ENCODE peak calls at places on chromosomes 7 and 10, in six cellular contexts. O is HCT116, L is Karpas-422, S is MM.1S, E is SK-N-SH, D is PC-3. T is an unnamed sample. For H3K9me2, the result is how much of the 10 kb centered on the place peaks cover.

GRCh38 chr10:97714401-97715258 is 1.1 kb downstream of the MARVELD1 start:
- DNase-seq in S (no peak), L (no peak), D (peak), O (no peak), E (peak), T (peak)

GRCh38 chr10:50325449-50326188 is 74.3 kb upstream of the ASAH2 start:
- DNase-seq in L (no peak), E (no peak), D (peak), O (peak), S (peak), T (peak)

GRCh38 chr10:88117227-88117626 is 253.8 kb downstream of the PTEN start:
- DNase-seq in D (no peak), O (no peak), L (peak), E (no peak), S (no peak), T (peak)

GRCh38 chr7:121752706-121753105 is 120.3 kb upstream of the PTPRZ1 start:
- DNase-seq in D (peak), O (peak), S (peak), E (peak), L (peak), T (peak)

GRCh38 chr10:22437620-22438588 is 92.6 kb downstream of the SPAG6 start:
- DNase-seq in D (peak), O (no peak), E (peak), L (no peak), S (peak), T (peak)

GRCh38 chr7:80934286-80934685 is 15.4 kb upstream of the SEMA3C start:
- DNase-seq in E (no peak), L (no peak), O (no peak), S (no peak), D (peak), T (peak)

GRCh38 chr10:21514808-21515580 is 10.5 kb downstream of the SKIDA1 start:
- DNase-seq in L (no peak), O (no peak), D (no peak), E (no peak), S (no peak), T (no peak)

GRCh38 chr7:25852995-25853713 is 298.8 kb upstream of the NFE2L3 start:
- DNase-seq in L (no peak), E (no peak), S (no peak), O (no peak), D (no peak), T (peak)

GRCh38 chr7:115747174-115747573 is 283.4 kb downstream of the TFEC start:
- DNase-seq in O (no peak), S (peak), L (no peak), D (no peak), E (no peak), T (no peak)

GRCh38 chr7:106127984-106128780 is 16.1 kb upstream of the SYPL1 start:
- DNase-seq in L (no peak), O (no peak), E (no peak), D (no peak), S (no peak), T (peak)

GRCh38 chr7:74334026-74334425 is 44.8 kb downstream of the CLIP2 start:
- DNase-seq in L (no peak), E (peak), O (no peak), D (peak), S (no peak), T (peak)

GRCh38 chr10:34638405-34639054 is 176.6 kb downstream of the PARD3 start:
- DNase-seq in O (peak), E (peak), S (peak), D (peak), L (peak), T (peak)

GRCh38 chr10:2214805-2215204 is 477.5 kb upstream of the ADARB2 start:
- DNase-seq in L (no peak), O (no peak), E (no peak), S (no peak), D (no peak), T (no peak)

GRCh38 chr7:93031795-93032194 is 86.0 kb downstream of the SAMD9 start:
- DNase-seq in O (no peak), D (no peak), L (no peak), E (no peak), S (no peak), T (no peak)

GRCh38 chr10:124416733-124417132 is 2.0 kb downstream of the OAT start:
- DNase-seq in E (no peak), S (no peak), D (peak), O (no peak), L (no peak), T (peak)

GRCh38 chr7:87876759-87877234 is 504 bp downstream of the DBF4 start:
- DNase-seq in D (peak), E (peak), L (peak), S (peak), O (no peak), T (peak)

GRCh38 chr7:133352430-133352829 is 99.6 kb downstream of the EXOC4 start:
- DNase-seq in L (no peak), O (no peak), E (no peak), D (no peak), S (no peak), T (no peak)

GRCh38 chr7:156577645-156578577 is 62.7 kb upstream of the RNF32 start:
- DNase-seq in E (no peak), L (no peak), O (no peak), D (no peak), S (no peak), T (no peak)

GRCh38 chr7:157977306-157977705 is 610.3 kb downstream of the PTPRN2 start:
- DNase-seq in L (no peak), D (no peak), E (no peak), S (no peak), O (no peak), T (no peak)

GRCh38 chr7:156907656-156908055 is 14.7 kb upstream of the LMBR1 start:
- DNase-seq in D (no peak), L (no peak), O (no peak), S (no peak), E (no peak), T (peak)

GRCh38 chr7:89623018-89623672 is 531.1 kb upstream of the STEAP1 start:
- DNase-seq in D (peak), S (peak), E (peak), L (peak), O (peak), T (peak)

GRCh38 chr7:8714791-8715190 is 281.4 kb downstream of the NXPH1 start:
- DNase-seq in S (no peak), O (no peak), D (no peak), E (no peak), L (no peak), T (no peak)

GRCh38 chr10:34723746-34724145 is 91.3 kb downstream of the PARD3 start:
- DNase-seq in E (peak), S (peak), L (peak), D (peak), O (no peak), T (peak)

GRCh38 chr10:73886085-73886529 is 11.8 kb upstream of the CAMK2G start:
- DNase-seq in O (no peak), L (peak), S (peak), D (peak), E (peak), T (peak)

GRCh38 chr10:110504111-110504735 is 6.5 kb downstream of the DUSP5 start:
- DNase-seq in S (peak), L (no peak), D (no peak), O (no peak), E (no peak), T (peak)

GRCh38 chr7:124429923-124430322 is 335.7 kb downstream of the GPR37 start:
- DNase-seq in E (no peak), O (no peak), S (no peak), D (no peak), L (no peak), T (no peak)

GRCh38 chr7:37031571-37032257 is 307.4 kb upstream of the AOAH start:
- DNase-seq in E (no peak), S (no peak), O (peak), D (peak), L (no peak), T (peak)

GRCh38 chr7:123727071-123727837 is 21.5 kb downstream of the WASL start:
- DNase-seq in E (no peak), O (no peak), D (peak), S (no peak), L (no peak), T (peak)

GRCh38 chr10:132321726-132322125 is 10.3 kb upstream of the LRRC27 start:
- DNase-seq in E (no peak), S (no peak), D (no peak), O (no peak), L (no peak), T (no peak)

GRCh38 chr10:3525832-3526449 is 259.1 kb downstream of the KLF6 start:
- DNase-seq in L (no peak), S (no peak), O (peak), E (no peak), D (peak), T (peak)

GRCh38 chr7:68537228-68538071 is 1060.8 kb upstream of the AUTS2 start:
- DNase-seq in D (no peak), L (no peak), O (no peak), E (no peak), S (no peak), T (no peak)

GRCh38 chr10:95332666-95333249 is 42.0 kb upstream of the PDLIM1 start:
- DNase-seq in D (no peak), L (no peak), E (no peak), S (no peak), O (no peak), T (no peak)

GRCh38 chr10:68133553-68133952 is 24.3 kb downstream of the MYPN start:
- DNase-seq in S (no peak), E (no peak), L (no peak), D (peak), O (no peak), T (no peak)
- H3K9ac ChIP-seq in S (no peak), E (no peak), L (no peak), D (no peak), O (no peak), T (no peak)

DNA sequence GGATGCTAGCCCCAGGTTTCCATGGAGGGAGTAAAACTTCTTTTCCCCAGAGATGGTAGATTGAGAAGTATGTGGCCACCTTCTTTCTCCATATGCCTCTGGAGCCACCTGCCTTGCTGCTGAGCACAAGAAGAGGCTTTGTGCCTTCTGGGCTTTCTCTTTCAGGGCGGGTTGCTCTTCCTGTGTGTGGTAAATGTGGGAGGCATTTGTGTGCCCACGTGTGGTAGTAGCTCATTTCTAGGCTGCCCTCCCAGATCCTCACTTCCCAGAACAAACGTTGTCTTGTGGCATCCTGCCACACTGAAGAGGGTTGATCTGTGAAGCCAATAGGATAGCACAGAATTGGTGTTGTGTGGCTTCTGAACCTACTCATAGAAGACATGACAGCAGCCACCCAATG is 342.0 kb upstream of the PODXL start:
- DNase-seq in D (peak), E (no peak), O (no peak), L (no peak), S (no peak), T (peak)
- H3K9me2 ChIP-seq in D (under half), E (under half), O (under half), L (under half), S (under half), T (under half)

DNA sequence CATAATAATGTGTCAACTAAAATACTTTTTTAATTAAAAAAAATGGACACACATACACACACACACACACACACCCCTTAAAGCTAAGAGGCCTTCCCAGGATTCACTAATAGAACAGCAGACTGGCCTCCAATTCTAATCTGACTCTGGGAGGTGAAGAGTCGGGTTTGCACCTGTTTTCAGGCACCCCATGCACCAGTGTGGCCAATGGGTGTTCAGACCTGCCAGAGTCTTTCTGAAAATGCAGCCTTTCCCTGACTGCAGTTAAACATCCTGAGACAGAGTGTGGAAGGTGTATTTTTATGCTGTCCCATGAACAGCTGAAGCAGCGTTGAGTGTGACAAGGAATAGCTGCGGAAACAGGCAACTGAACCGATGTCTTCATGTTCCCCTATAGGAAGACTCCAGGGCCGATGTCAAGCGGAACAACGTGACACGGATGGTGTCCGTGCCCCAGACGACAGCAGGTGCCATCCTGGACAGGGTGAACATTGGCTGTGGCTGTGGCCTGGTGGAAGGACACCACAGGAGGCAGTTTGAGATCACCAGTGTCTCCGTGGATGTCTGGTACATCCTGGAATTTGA is 74.6 kb upstream of the LYZL2 start:
- DNase-seq in D (no peak), L (peak), E (no peak), S (peak), O (no peak), T (no peak)
- H3K9ac ChIP-seq in D (no peak), L (peak), E (no peak), S (peak), O (no peak), T (no peak)

DNA sequence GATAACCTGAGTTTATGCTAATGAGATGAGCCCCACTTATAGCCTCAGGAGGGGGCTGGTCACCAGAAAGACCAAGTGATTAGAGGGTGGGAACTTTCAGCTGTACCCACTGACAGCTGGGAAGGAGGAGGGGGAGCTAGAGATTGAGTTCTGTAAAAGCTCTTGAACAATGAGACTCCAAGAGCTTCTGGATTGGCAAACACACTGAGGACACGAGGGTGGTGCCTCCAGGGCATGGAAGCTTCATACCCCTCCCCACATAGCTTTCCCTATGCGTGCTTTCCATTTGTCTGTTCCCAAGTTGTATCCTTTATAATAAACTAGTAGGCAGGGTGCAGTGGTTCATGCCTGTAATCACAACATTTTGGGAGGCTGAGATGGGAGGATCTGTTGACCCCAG is 20.2 kb downstream of the MRPS24 start:
- DNase-seq in E (no peak), D (no peak), O (no peak), S (no peak), L (no peak), T (no peak)
- H3K9me2 ChIP-seq in E (under half), D (under half), O (under half), S (under half), L (under half), T (under half)

DNA sequence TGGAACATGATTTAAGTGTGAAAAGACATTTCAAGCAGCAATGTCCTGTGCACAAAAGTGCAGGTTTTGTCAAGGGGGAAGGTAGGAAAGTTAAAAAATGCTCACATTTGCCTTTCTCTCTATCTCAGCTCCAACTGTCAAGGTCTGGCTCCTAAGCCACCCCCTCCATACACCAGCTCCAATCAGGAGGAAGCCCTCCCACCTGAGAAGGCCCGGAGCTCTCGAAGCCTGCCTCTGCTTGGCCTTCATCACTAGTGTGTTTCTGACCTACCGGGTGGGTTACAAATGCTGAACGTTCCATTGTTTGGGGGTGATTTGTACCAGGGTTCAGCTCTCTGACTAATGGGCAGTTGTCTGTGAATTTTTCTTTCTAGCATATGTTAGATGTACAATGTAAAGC is 14.2 kb downstream of the CRHR2 start:
- DNase-seq in S (no peak), O (no peak), E (peak), L (no peak), D (no peak), T (no peak)
- H3K9ac ChIP-seq in S (no peak), O (no peak), E (no peak), L (no peak), D (no peak), T (no peak)

GRCh38 chr7:54709283-54709682 is 49.7 kb downstream of the SEC61G start:
- DNase-seq in O (no peak), D (no peak), S (no peak), L (no peak), E (no peak), T (no peak)

GRCh38 chr7:54711900-54712595 is 47.0 kb downstream of the SEC61G start:
- DNase-seq in O (no peak), E (no peak), D (no peak), S (no peak), L (no peak), T (no peak)

DNA sequence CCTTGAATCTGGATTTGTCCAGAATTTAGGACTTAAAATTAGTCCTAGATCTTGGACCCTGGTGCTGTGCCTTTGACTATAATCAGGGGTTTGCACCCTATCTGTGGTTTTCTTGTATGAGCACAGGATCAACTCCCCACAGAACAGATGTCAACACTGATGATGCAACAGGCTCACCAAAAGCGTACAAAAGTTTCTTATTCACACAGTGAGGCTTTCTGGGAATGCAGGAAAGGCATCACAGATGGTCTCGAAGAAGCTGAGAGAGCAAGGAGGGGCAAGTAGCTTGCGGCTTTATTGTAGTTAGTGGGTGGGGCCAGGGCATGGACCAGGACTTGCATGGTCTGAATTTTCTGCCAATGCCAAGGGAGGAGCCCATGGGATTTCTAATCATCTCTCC is 46.2 kb downstream of the SEC61G start:
- DNase-seq in S (no peak), D (no peak), L (no peak), O (no peak), E (no peak), T (no peak)
- H3K9me2 ChIP-seq in S (under half), D (under half), L (under half), O (under half), E (under half), T (under half)

DNA sequence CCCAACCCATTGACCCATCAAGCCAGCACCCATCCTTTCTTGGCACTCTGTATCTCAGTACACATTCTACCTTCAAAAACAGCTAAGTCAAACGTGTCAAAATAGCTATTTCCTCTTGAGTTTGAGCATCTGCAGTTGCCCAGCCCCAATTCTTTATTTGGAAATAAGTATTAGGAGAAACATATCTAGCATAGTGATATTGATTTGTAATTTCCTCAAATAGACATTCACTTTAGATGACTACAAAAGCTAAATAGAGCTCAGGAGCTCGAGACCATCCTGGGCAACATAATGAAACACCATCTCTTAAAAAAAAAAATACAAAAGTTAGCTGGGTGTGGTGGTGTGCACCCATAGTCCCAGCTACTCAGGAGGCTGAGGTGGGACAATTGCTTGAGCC is 59.2 kb upstream of the AGBL3 start:
- DNase-seq in L (no peak), S (no peak), E (no peak), O (no peak), D (no peak), T (no peak)
- H3K9ac ChIP-seq in L (no peak), S (no peak), E (no peak), O (no peak), D (no peak), T (no peak)

GRCh38 chr10:62157601-62158000 is 111.0 kb downstream of the RTKN2 start:
- DNase-seq in O (no peak), L (no peak), D (no peak), E (no peak), S (no peak), T (no peak)
- H3K9me2 ChIP-seq in O (under half), L (under half), D (under half), E (under half), S (under half), T (under half)

DNA sequence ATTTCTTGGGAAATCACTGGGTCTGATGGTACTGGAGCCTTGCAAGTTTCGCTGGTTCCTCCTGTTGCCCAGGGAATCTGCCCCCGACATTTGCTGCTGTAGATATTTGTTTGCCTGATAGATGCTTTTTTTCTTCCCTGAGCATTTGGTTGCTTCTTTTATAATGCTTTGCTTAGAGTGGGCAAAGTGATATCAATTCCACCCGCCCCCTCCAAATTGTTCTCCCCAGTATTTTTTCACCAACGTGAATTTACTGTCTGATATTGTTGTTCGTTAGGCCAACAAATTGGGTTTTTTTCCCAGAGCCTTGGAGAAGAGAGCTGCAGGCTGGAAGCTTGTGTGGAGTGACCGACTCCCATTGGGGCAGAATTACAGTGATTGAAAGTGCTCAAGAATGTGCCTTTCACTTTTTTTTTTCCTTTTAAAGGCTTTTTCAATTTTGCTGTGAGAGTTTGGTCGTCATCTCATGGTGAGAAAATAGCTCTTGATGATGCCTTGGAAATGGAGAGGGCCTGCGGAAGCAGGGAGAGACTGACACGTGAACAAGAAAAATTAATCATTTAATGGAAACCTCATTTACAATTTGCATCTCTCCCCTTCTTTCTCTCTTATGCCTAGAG is 2.5 kb downstream of the GRK5 start:
- DNase-seq in E (no peak), S (no peak), O (no peak), D (no peak), L (no peak), T (no peak)
- H3K9ac ChIP-seq in E (peak), S (no peak), O (peak), D (peak), L (peak), T (peak)